ENCODE peak calls at places on chromosomes 13 and 19, in nine cellular contexts. L is PC-3, X is HCT116, M is OCI-LY7, A is hepatocyte, W is GM23248, Q is SK-N-SH, R is MM.1S, D is GM23338. O is an unnamed sample. For H3K9me2, the result is how much of the 10 kb centered on the place peaks cover.

GRCh38 chr19:42323852-42324654 is 1.4 kb upstream of the MEGF8 start:
- DNase-seq in X (no peak), Q (peak), R (no peak), D (peak), M (no peak), A (no peak), L (no peak), W (peak), O (peak)

GRCh38 chr19:49272204-49272603 is 52.8 kb downstream of the SLC6A16 start:
- DNase-seq in X (peak), A (no peak), L (peak), W (peak), R (no peak), D (no peak), Q (no peak), M (no peak), O (no peak)

GRCh38 chr19:48868196-48868886 is at the start of gene PLEKHA4:
- DNase-seq in X (no peak), Q (peak), L (no peak), W (peak), M (no peak), D (no peak), R (no peak), A (peak), O (no peak)

GRCh38 chr13:98299243-98299953 is 122.3 kb upstream of the RNF113B start:
- DNase-seq in R (no peak), W (peak), L (no peak), A (no peak), D (no peak), Q (no peak), X (no peak), M (no peak), O (no peak)

GRCh38 chr19:31568724-31569123 is 219.5 kb upstream of the TSHZ3 start:
- DNase-seq in M (no peak), X (no peak), W (no peak), R (no peak), D (no peak), A (no peak), L (no peak), Q (peak), O (no peak)

GRCh38 chr13:91141619-91142061 is 205.8 kb upstream of the MIR17HG start:
- DNase-seq in L (no peak), A (no peak), D (no peak), M (no peak), X (no peak), Q (no peak), W (no peak), R (no peak), O (no peak)

GRCh38 chr13:44904982-44905381 is 84.3 kb downstream of the NUFIP1 start:
- DNase-seq in X (no peak), W (peak), D (no peak), Q (no peak), A (peak), L (peak), R (no peak), M (no peak), O (no peak)

GRCh38 chr13:23796546-23796945 is 92.7 kb downstream of the MIPEP start:
- DNase-seq in A (no peak), R (no peak), M (no peak), X (no peak), L (peak), W (no peak), Q (no peak), D (no peak), O (no peak)

GRCh38 chr13:27259831-27260230 is 8.5 kb downstream of the RPL21 start:
- DNase-seq in M (peak), W (no peak), L (no peak), A (no peak), D (no peak), X (no peak), Q (no peak), R (no peak), O (no peak)

GRCh38 chr13:36428083-36428482 is 4.2 kb upstream of the CCNA1 start:
- DNase-seq in X (no peak), W (peak), M (no peak), L (peak), R (no peak), Q (no peak), D (no peak), A (no peak), O (no peak)

GRCh38 chr13:93522486-93522885 is 295.9 kb downstream of the GPC6 start:
- DNase-seq in X (no peak), L (no peak), Q (no peak), W (peak), M (no peak), R (no peak), D (peak), A (no peak), O (no peak)

GRCh38 chr13:113990321-113990837 is 16.5 kb upstream of the C13orf46 start:
- DNase-seq in M (no peak), L (no peak), A (no peak), W (no peak), X (no peak), R (no peak), D (no peak), Q (no peak), O (no peak)

GRCh38 chr19:4589579-4590410 is 30.3 kb upstream of the SEMA6B start:
- DNase-seq in X (no peak), A (peak), M (peak), R (peak), D (peak), L (peak), W (no peak), Q (peak), O (peak)

GRCh38 chr19:2952953-2953481 is 8.2 kb upstream of the ZNF77 start:
- DNase-seq in D (no peak), L (peak), M (peak), X (no peak), Q (no peak), A (peak), R (peak), W (peak), O (no peak)

GRCh38 chr13:33867472-33867871 is 49.5 kb downstream of the RFC3 start:
- DNase-seq in X (no peak), M (no peak), Q (no peak), W (no peak), A (no peak), R (no peak), D (no peak), L (no peak), O (no peak)

GRCh38 chr13:33870046-33870668 is 52.2 kb downstream of the RFC3 start:
- DNase-seq in A (no peak), Q (no peak), R (no peak), X (no peak), D (no peak), W (no peak), L (no peak), M (peak), O (no peak)

GRCh38 chr13:33865945-33866344 is 48.0 kb downstream of the RFC3 start:
- DNase-seq in D (no peak), W (no peak), A (no peak), R (no peak), L (no peak), X (no peak), Q (no peak), M (peak), O (peak)

GRCh38 chr13:33869005-33869404 is 51.1 kb downstream of the RFC3 start:
- DNase-seq in X (no peak), R (no peak), W (no peak), Q (no peak), D (no peak), L (no peak), A (no peak), M (no peak), O (no peak)

GRCh38 chr13:33868343-33868994 is 50.5 kb downstream of the RFC3 start:
- DNase-seq in L (no peak), X (no peak), Q (no peak), W (no peak), R (no peak), D (no peak), M (no peak), A (no peak), O (no peak)
- H3K4me3 ChIP-seq in L (no peak), X (no peak), Q (no peak), W (no peak), R (no peak), D (no peak), M (no peak), A (no peak), O (no peak)

DNA sequence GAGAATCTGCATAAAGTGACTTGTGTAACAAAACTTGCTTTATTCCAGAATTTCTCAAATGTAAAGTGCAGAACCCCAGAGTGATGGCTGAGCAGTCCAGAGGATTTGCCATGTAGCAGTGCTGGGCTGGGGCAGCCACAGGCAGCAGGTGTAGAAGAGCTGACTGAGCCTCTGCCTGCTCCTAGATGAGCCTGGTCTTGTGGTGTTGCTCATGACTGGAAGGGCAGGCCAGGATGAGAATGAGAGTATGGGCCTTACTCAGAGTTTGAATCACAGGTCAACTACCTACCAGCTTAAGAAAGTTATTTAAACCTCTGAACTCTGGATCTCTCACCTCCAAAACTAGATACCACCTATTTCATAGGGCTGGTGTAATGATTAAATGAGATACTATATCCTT is 2.9 kb upstream of the C13orf42 start:
- DNase-seq in X (no peak), A (no peak), Q (no peak), W (no peak), L (no peak), R (no peak), D (no peak), M (no peak), O (no peak)
- H3K9me2 ChIP-seq in X (under half), A (under half), Q (under half), W (under half), L (under half), R (under half), D (under half), M (under half), O (under half)

GRCh38 chr19:57720878-57721277 is 6.5 kb downstream of the ZNF671 start:
- DNase-seq in X (no peak), D (no peak), L (no peak), W (no peak), M (no peak), R (no peak), Q (no peak), A (no peak), O (no peak)
- H3K4me3 ChIP-seq in X (no peak), D (no peak), L (no peak), W (no peak), M (no peak), R (no peak), Q (no peak), A (no peak), O (no peak)

DNA sequence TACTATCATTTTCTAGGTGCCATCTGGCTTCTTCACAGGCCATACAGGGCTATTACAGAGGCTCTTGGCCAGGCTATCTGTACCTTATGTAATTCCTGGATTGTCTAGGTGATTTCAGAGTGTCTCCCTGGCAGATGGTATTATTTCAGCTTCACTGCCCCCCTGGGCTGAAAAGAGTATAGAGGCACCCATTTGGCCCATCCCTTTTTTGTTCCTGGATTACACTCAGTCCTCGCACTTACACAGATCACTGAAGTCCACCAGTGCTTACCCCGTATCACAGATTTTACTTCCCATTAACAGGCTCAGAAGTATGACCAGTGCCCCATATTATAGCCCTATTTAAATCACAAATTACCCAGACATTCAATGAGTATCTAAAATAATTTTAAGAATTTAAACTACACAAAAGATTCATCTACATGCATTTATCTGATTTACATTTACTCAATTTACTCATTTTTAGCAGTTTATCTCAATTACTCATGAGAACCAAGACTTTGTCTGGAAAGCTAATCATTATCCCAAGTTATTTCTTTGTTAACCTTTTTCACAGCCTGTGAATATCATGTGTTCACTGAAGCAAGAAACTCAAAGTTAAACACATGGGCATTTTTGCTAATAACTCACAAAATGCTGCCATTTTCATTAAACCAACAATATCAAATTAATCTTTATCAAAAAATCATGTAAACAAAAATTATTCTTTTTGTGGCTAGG is 121.0 kb downstream of the PCDH20 start:
- DNase-seq in X (no peak), L (no peak), R (no peak), Q (no peak), M (no peak), A (no peak), D (no peak), W (no peak), O (no peak)
- H3K9me2 ChIP-seq in X (under half), L (under half), R (under half), Q (under half), M (under half), A (under half), D (under half), W (under half), O (under half)

GRCh38 chr19:47848425-47848824 is 10.6 kb upstream of the TPRX2 start:
- DNase-seq in L (no peak), D (no peak), W (no peak), Q (no peak), R (no peak), M (no peak), X (no peak), A (no peak), O (no peak)
- H3K4me3 ChIP-seq in L (no peak), D (peak), W (no peak), Q (no peak), R (no peak), M (no peak), X (peak), A (no peak), O (no peak)

O was measured in Karpas-422.